ENCODE peak calls at places on chromosomes 2 and 18, in four cellular contexts. I, O, V and J are unnamed samples. For H3K4me1, the result is how much of the 10 kb centered on the place peaks cover.

GRCh38 chr2:88656690-88657089 is 29.4 kb upstream of the EIF2AK3 start:
- DNase-seq in I (no peak), O (no peak), V (no peak), J (no peak)

GRCh38 chr2:30979822-30980245 is 158.4 kb downstream of the GALNT14 start:
- DNase-seq in I (peak), O (no peak), V (no peak), J (no peak)

GRCh38 chr2:38889045-38889444 is 630 bp upstream of the ARHGEF33 start:
- DNase-seq in I (no peak), O (no peak), V (no peak), J (no peak)

GRCh38 chr2:59752512-59752911 is 800.9 kb downstream of the BCL11A start:
- DNase-seq in I (no peak), O (no peak), V (no peak), J (no peak)

GRCh38 chr2:8494589-8494988 is 187.3 kb upstream of the ID2 start:
- DNase-seq in I (no peak), O (no peak), V (no peak), J (no peak)

GRCh38 chr2:235511187-235511661 is 17.4 kb downstream of the AGAP1 start:
- DNase-seq in I (no peak), O (no peak), V (peak), J (no peak)

GRCh38 chr2:225670111-225670974 is 270.8 kb downstream of the NYAP2 start:
- DNase-seq in I (no peak), O (peak), V (no peak), J (peak)

GRCh38 chr18:1544016-1544415 is 639.3 kb downstream of the ADCYAP1 start:
- DNase-seq in I (no peak), O (no peak), V (no peak), J (no peak)

GRCh38 chr18:73717570-73717969 is 430.1 kb downstream of the FBXO15 start:
- DNase-seq in I (no peak), O (no peak), V (no peak), J (no peak)

GRCh38 chr2:235194836-235195235 is 243.0 kb downstream of the SH3BP4 start:
- DNase-seq in I (no peak), O (no peak), V (no peak), J (no peak)

GRCh38 chr18:9379118-9379517 is 44.5 kb downstream of the TWSG1 start:
- DNase-seq in I (no peak), O (no peak), V (no peak), J (no peak)
- TF ChIP-seq CTCF in I (no peak), O (no peak), V (no peak), J (no peak)

GRCh38 chr2:86000131-86000937 is 105.4 kb downstream of the POLR1A start:
- DNase-seq in I (no peak), O (no peak), V (no peak), J (no peak)
- H3K4me1 ChIP-seq in I (half or more), O (under half), V (under half), J (under half)

DNA sequence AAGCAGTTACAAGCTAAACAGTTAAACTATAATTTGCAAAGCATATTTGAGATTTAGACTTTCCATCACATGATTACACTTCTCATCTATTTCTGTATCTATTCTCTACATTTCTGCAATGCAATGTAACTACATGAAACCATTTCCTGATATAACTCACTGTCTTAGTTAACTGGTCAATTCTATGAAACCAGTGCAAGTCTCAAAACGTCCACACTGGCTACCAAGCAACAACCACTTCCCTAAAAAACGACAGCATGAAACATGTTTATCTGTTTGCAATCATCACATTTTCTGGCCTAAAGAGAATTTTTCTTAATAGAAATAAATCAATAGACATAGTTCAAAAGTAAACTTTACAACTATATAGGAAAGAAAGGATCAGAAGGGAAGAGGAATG is 17.4 kb downstream of the FECH start:
- DNase-seq in I (no peak), O (no peak), V (no peak), J (no peak)
- TF ChIP-seq CTCF in I (no peak), O (no peak), V (no peak), J (no peak)

DNA sequence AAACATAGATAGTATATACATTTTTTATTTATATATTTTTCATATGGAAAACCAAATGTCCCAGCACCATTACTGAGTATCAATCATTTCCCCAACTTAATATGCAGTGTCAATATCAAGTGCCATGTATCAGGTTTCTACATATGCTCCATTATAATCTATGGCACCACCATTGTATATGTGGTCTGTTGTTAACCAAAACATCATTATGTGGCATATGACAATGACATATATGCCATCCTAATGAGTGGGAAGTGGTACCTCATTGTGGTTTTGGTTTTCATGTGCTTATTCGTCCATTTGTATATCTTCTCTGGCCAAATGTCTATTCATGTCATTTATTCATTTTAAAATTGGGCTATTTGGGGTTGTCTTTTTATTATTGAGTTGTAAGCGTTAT is 9.2 kb downstream of the PTPN18 start:
- DNase-seq in I (no peak), O (no peak), V (no peak), J (no peak)
- H3K4me1 ChIP-seq in I (under half), O (under half), V (under half), J (under half)

DNA sequence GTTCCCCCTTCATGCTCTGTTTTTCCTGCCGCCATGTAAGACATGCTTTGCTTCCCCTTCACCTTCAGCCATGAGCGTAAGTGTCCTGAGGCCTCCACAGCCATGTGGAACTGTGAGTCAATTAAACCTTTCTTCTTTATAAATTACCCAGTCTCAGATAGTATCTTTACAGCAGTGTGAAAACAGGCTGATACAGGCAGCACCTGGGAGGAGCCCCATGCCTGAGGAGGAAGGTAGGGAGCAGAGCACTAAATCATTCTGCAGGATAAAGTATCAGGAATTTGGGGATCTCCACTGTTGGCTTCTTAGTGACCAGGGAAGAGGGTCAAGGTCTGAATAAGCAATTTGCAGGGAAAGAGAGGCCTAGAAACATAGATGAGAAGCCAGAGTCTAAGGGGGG is 78.0 kb downstream of the KCNF1 start:
- DNase-seq in I (no peak), O (no peak), V (no peak), J (no peak)
- TF ChIP-seq CTCF in I (no peak), O (no peak), V (no peak), J (no peak)

GRCh38 chr2:173984866-173985588 is 19.9 kb upstream of the SP3 start:
- DNase-seq in I (no peak), O (no peak), V (no peak), J (no peak)

GRCh38 chr2:173982182-173982714 is 17.1 kb upstream of the SP3 start:
- DNase-seq in I (no peak), O (no peak), V (no peak), J (no peak)

GRCh38 chr2:173981520-173981919 is 16.3 kb upstream of the SP3 start:
- DNase-seq in I (no peak), O (no peak), V (no peak), J (no peak)

GRCh38 chr2:173982918-173983317 is 17.7 kb upstream of the SP3 start:
- DNase-seq in I (no peak), O (no peak), V (no peak), J (no peak)

DNA sequence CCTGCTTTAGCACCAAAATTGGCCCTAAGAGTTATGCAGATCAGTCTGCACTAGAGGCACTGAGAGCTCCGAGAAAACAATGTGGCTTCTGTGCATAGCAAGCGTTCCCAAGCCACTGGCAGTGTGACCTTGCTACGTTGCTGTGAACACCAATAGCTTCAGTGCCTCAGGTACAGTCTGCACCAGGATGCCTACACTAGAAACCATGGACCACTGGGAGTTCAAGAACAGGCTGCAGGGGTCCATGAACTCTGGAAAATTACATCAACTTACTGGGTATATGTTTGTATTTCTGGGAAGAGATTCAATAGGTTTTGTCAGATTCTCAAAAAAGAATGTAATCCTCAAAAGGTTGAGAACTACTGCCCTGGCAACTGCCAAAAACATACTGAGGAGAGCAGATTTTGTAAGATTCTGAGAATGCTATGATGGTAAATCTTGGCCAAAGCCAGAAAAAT is 18.3 kb upstream of the SP3 start:
- DNase-seq in I (no peak), O (no peak), V (no peak), J (no peak)
- H3K4me1 ChIP-seq in I (half or more), O (under half), V (under half), J (under half)

DNA sequence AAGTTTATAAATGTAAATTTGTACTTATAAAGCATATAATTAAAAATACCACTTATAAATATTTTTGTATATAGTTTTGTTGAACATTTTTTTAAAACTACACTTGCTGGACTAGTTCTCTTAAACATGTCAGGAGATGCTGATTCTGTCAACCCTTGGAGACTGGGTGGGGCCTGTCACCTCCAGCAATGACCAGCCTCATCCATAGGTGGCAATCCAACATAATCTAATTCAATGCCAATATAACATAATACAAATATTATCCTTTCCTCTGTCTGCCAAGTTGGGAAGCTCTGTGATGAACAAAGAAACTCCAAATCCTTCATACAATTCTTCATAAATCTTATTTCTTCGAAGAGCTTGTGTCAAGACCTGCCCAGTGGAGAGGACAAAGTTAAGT is 140.4 kb downstream of the RBMS1 start:
- DNase-seq in I (no peak), O (peak), V (no peak), J (no peak)
- TF ChIP-seq CTCF in I (peak), O (peak), V (no peak), J (peak)